ENCODE peak calls at places on chromosomes 1 and 21, in nine cellular contexts. One of them, this sample, is unnamed.

GRCh38 chr21:37079211-37079824 is 6.3 kb downstream of the TTC3 start:
- DNase-seq in NB4: peak; percentile 58
- DNase-seq in spleen: no peak
- DNase-seq in lung: no peak
- DNase-seq in CD4-positive, alpha-beta T cell: no peak
- DNase-seq in choroid plexus epithelial cell: no peak
- DNase-seq in brain microvascular endothelial cell: no peak
- DNase-seq in GM13976: no peak
- DNase-seq in right atrium auricular region: no peak
- DNase-seq in this sample: no peak

GRCh38 chr1:8006037-8006963 is 19.8 kb downstream of the ERRFI1 start:
- DNase-seq in brain microvascular endothelial cell: no peak
- DNase-seq in right atrium auricular region: no peak
- DNase-seq in choroid plexus epithelial cell: peak; percentile 50
- DNase-seq in GM13976: no peak
- DNase-seq in lung: no peak
- DNase-seq in NB4: no peak
- DNase-seq in spleen: no peak
- DNase-seq in CD4-positive, alpha-beta T cell: no peak
- DNase-seq in this sample: no peak

GRCh38 chr1:107477233-107477632 is 336.4 kb downstream of the NTNG1 start:
- DNase-seq in choroid plexus epithelial cell: no peak
- DNase-seq in GM13976: peak; percentile 23
- DNase-seq in lung: no peak
- DNase-seq in spleen: no peak
- DNase-seq in right atrium auricular region: no peak
- DNase-seq in CD4-positive, alpha-beta T cell: no peak
- DNase-seq in NB4: peak; percentile 33
- DNase-seq in brain microvascular endothelial cell: no peak
- DNase-seq in this sample: peak; percentile 27

GRCh38 chr21:27545754-27546349 is 579.0 kb upstream of the ADAMTS5 start:
- DNase-seq in right atrium auricular region: no peak
- DNase-seq in CD4-positive, alpha-beta T cell: no peak
- DNase-seq in brain microvascular endothelial cell: no peak
- DNase-seq in GM13976: no peak
- DNase-seq in choroid plexus epithelial cell: no peak
- DNase-seq in lung: no peak
- DNase-seq in NB4: no peak
- DNase-seq in spleen: no peak
- DNase-seq in this sample: no peak

GRCh38 chr1:110786802-110787327 is 86.1 kb upstream of the CD53 start:
- DNase-seq in brain microvascular endothelial cell: no peak
- DNase-seq in lung: no peak
- DNase-seq in CD4-positive, alpha-beta T cell: no peak
- DNase-seq in NB4: no peak
- DNase-seq in GM13976: no peak
- DNase-seq in spleen: no peak
- DNase-seq in choroid plexus epithelial cell: no peak
- DNase-seq in right atrium auricular region: no peak
- DNase-seq in this sample: no peak

GRCh38 chr1:100708476-100709062 is 11.0 kb upstream of the VCAM1 start:
- DNase-seq in brain microvascular endothelial cell: no peak
- DNase-seq in right atrium auricular region: no peak
- DNase-seq in NB4: no peak
- DNase-seq in GM13976: no peak
- DNase-seq in lung: no peak
- DNase-seq in CD4-positive, alpha-beta T cell: no peak
- DNase-seq in choroid plexus epithelial cell: peak; percentile 54
- DNase-seq in spleen: no peak
- DNase-seq in this sample: no peak

GRCh38 chr1:39902121-39902807 is 547 bp upstream of the MYCL start:
- DNase-seq in right atrium auricular region: no peak
- DNase-seq in CD4-positive, alpha-beta T cell: peak; percentile 46
- DNase-seq in NB4: peak; percentile 53
- DNase-seq in brain microvascular endothelial cell: no peak
- DNase-seq in lung: peak; percentile 84
- DNase-seq in choroid plexus epithelial cell: no peak
- DNase-seq in GM13976: peak; percentile 83
- DNase-seq in spleen: peak; percentile 92
- DNase-seq in this sample: peak; percentile 90

GRCh38 chr1:84253891-84254290 is 47.6 kb upstream of the SAMD13 start:
- DNase-seq in NB4: no peak
- DNase-seq in choroid plexus epithelial cell: peak; percentile 88
- DNase-seq in CD4-positive, alpha-beta T cell: no peak
- DNase-seq in GM13976: no peak
- DNase-seq in spleen: no peak
- DNase-seq in lung: peak; percentile 51
- DNase-seq in right atrium auricular region: no peak
- DNase-seq in brain microvascular endothelial cell: peak; percentile 94
- DNase-seq in this sample: no peak

GRCh38 chr1:156767879-156768608 is 709 bp downstream of the PRCC start:
- DNase-seq in brain microvascular endothelial cell: no peak
- DNase-seq in CD4-positive, alpha-beta T cell: no peak
- DNase-seq in NB4: peak; percentile 61
- DNase-seq in lung: peak; percentile 47
- DNase-seq in spleen: peak; percentile 90
- DNase-seq in choroid plexus epithelial cell: peak; percentile 31
- DNase-seq in right atrium auricular region: no peak
- DNase-seq in GM13976: peak; percentile 43
- DNase-seq in this sample: no peak

GRCh38 chr1:17611991-17612390 is 72.5 kb downstream of the ARHGEF10L start:
- DNase-seq in right atrium auricular region: no peak
- DNase-seq in CD4-positive, alpha-beta T cell: no peak
- DNase-seq in NB4: no peak
- DNase-seq in lung: no peak
- DNase-seq in brain microvascular endothelial cell: no peak
- DNase-seq in spleen: no peak
- DNase-seq in choroid plexus epithelial cell: peak; percentile 40
- DNase-seq in GM13976: no peak
- DNase-seq in this sample: no peak

GRCh38 chr1:56490619-56491018 is 88.7 kb downstream of the PLPP3 start:
- DNase-seq in NB4: no peak
- DNase-seq in lung: no peak
- DNase-seq in choroid plexus epithelial cell: peak; percentile 15
- DNase-seq in right atrium auricular region: no peak
- DNase-seq in GM13976: no peak
- DNase-seq in CD4-positive, alpha-beta T cell: no peak
- DNase-seq in spleen: no peak
- DNase-seq in brain microvascular endothelial cell: no peak
- DNase-seq in this sample: no peak

GRCh38 chr1:67262735-67263134 is 44.9 kb upstream of the IL12RB2 start:
- DNase-seq in NB4: no peak
- DNase-seq in spleen: no peak
- DNase-seq in right atrium auricular region: no peak
- DNase-seq in lung: no peak
- DNase-seq in choroid plexus epithelial cell: no peak
- DNase-seq in brain microvascular endothelial cell: no peak
- DNase-seq in CD4-positive, alpha-beta T cell: no peak
- DNase-seq in GM13976: no peak
- DNase-seq in this sample: no peak

GRCh38 chr1:67256291-67257172 is 51.1 kb upstream of the IL12RB2 start:
- DNase-seq in spleen: no peak
- DNase-seq in GM13976: no peak
- DNase-seq in lung: peak; percentile 51
- DNase-seq in brain microvascular endothelial cell: no peak
- DNase-seq in choroid plexus epithelial cell: peak; percentile 13
- DNase-seq in CD4-positive, alpha-beta T cell: no peak
- DNase-seq in NB4: no peak
- DNase-seq in right atrium auricular region: peak; percentile 60
- DNase-seq in this sample: no peak

GRCh38 chr1:67261646-67262045 is 46.0 kb upstream of the IL12RB2 start:
- DNase-seq in CD4-positive, alpha-beta T cell: no peak
- DNase-seq in spleen: no peak
- DNase-seq in right atrium auricular region: no peak
- DNase-seq in GM13976: no peak
- DNase-seq in lung: no peak
- DNase-seq in brain microvascular endothelial cell: no peak
- DNase-seq in choroid plexus epithelial cell: peak; percentile 16
- DNase-seq in NB4: peak; percentile 1
- DNase-seq in this sample: no peak

GRCh38 chr1:67257173-67257535 is 50.5 kb upstream of the IL12RB2 start:
- DNase-seq in NB4: no peak
- DNase-seq in brain microvascular endothelial cell: no peak
- DNase-seq in choroid plexus epithelial cell: no peak
- DNase-seq in spleen: no peak
- DNase-seq in GM13976: no peak
- DNase-seq in lung: no peak
- DNase-seq in right atrium auricular region: no peak
- DNase-seq in CD4-positive, alpha-beta T cell: no peak
- DNase-seq in this sample: no peak
- TF ChIP-seq CTCF in NB4: no peak
- TF ChIP-seq CTCF in brain microvascular endothelial cell: no peak
- TF ChIP-seq CTCF in choroid plexus epithelial cell: no peak
- TF ChIP-seq CTCF in spleen: no peak
- TF ChIP-seq CTCF in GM13976: no peak
- TF ChIP-seq CTCF in lung: no peak
- TF ChIP-seq CTCF in right atrium auricular region: no peak
- TF ChIP-seq CTCF in CD4-positive, alpha-beta T cell: no peak
- TF ChIP-seq CTCF in this sample: no peak

GRCh38 chr1:96843196-96843595 is 121.6 kb downstream of the PTBP2 start:
- DNase-seq in brain microvascular endothelial cell: peak; percentile 9
- DNase-seq in spleen: no peak
- DNase-seq in choroid plexus epithelial cell: peak; percentile 90
- DNase-seq in lung: no peak
- DNase-seq in GM13976: no peak
- DNase-seq in right atrium auricular region: no peak
- DNase-seq in NB4: peak; percentile 55
- DNase-seq in CD4-positive, alpha-beta T cell: no peak
- DNase-seq in this sample: no peak

GRCh38 chr1:96843601-96844000 is 122.0 kb downstream of the PTBP2 start:
- DNase-seq in choroid plexus epithelial cell: no peak
- DNase-seq in brain microvascular endothelial cell: no peak
- DNase-seq in CD4-positive, alpha-beta T cell: no peak
- DNase-seq in NB4: no peak
- DNase-seq in GM13976: no peak
- DNase-seq in right atrium auricular region: no peak
- DNase-seq in spleen: no peak
- DNase-seq in lung: no peak
- DNase-seq in this sample: no peak

GRCh38 chr1:96840396-96840795 is 118.8 kb downstream of the PTBP2 start:
- DNase-seq in spleen: no peak
- DNase-seq in lung: no peak
- DNase-seq in CD4-positive, alpha-beta T cell: no peak
- DNase-seq in GM13976: no peak
- DNase-seq in NB4: no peak
- DNase-seq in choroid plexus epithelial cell: no peak
- DNase-seq in right atrium auricular region: no peak
- DNase-seq in brain microvascular endothelial cell: no peak
- DNase-seq in this sample: no peak

GRCh38 chr1:96845464-96845863 is 123.9 kb downstream of the PTBP2 start:
- DNase-seq in spleen: peak; percentile 78
- DNase-seq in CD4-positive, alpha-beta T cell: peak; percentile 5
- DNase-seq in brain microvascular endothelial cell: peak; percentile 25
- DNase-seq in choroid plexus epithelial cell: peak; percentile 41
- DNase-seq in lung: no peak
- DNase-seq in right atrium auricular region: no peak
- DNase-seq in NB4: peak; percentile 62
- DNase-seq in GM13976: peak; percentile 50
- DNase-seq in this sample: peak; percentile 49

DNA sequence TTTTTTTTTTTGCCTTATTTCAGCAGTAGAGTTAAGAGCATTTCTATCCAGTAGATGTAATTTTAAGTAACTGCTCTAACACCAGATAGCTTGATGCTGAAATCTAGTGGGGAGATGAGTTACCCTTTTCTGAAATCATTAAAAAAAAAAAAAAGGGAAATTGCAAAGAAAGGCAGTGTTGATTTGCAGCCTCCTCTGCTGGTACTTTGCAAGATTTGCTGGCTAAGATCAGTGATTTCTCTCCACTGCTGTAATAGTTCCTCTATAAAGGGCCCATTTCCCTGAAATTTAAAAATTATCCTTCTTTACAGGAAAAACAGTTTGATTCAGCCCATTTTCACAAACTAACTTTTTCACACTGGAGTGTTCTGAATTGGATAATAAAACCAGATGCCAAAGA is 120.6 kb downstream of the PTBP2 start:
- DNase-seq in GM13976: no peak
- DNase-seq in NB4: peak; percentile 34
- DNase-seq in choroid plexus epithelial cell: peak; percentile 70
- DNase-seq in lung: no peak
- DNase-seq in spleen: no peak
- DNase-seq in brain microvascular endothelial cell: no peak
- DNase-seq in CD4-positive, alpha-beta T cell: no peak
- DNase-seq in right atrium auricular region: no peak
- DNase-seq in this sample: no peak
- TF ChIP-seq CTCF in GM13976: no peak
- TF ChIP-seq CTCF in NB4: peak; percentile 35
- TF ChIP-seq CTCF in choroid plexus epithelial cell: peak; percentile 75
- TF ChIP-seq CTCF in lung: no peak
- TF ChIP-seq CTCF in spleen: no peak
- TF ChIP-seq CTCF in brain microvascular endothelial cell: peak; percentile 63
- TF ChIP-seq CTCF in CD4-positive, alpha-beta T cell: no peak
- TF ChIP-seq CTCF in right atrium auricular region: no peak
- TF ChIP-seq CTCF in this sample: no peak

DNA sequence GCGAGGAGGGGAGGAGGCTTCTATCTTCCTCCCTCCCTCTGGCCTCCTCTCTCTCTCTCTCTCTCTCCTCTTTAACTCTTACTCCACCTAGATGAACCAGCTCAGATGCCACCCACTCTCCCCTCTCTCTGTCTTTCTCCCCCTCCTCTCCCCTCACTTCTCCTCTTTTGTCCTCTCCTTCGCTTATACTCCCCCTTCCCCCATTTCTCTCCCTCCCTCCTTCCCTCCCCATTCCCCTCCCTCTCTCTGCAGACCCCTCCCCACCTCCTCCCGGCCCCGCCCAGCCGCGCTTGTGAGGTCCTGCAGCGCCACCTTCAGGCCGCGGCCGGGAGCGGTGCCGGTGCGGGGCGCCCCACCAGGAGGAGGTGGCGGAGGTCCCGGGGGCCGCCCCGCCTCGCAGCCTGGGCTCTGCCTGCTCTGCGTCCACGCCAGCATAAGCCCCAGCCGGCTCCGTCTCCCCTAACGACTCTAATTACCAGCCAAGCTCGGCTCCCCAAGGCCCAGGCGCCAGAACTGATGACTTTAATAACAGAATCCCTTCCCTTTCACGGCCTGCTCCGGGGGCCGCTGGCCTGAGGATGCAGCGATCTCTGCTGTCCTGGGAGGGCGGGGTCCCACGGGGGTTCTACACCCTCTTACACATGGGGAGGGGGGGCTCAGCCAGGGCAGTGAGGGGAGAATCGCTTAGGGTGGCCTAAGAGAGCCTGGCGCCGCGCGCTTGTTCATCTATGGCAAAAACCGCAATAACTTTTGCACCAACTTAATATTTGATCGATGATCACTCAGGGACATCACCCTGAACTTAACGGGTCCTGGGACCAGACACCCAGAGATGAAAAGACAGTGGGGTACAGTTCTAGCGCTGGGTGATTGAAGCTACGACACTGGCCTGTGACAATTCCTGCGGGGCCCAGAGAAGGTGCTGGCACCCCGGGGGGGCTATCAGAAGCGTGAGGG is 637.3 kb downstream of the MATN1 start:
- DNase-seq in right atrium auricular region: no peak
- DNase-seq in choroid plexus epithelial cell: peak; percentile 36
- DNase-seq in GM13976: peak; percentile 75
- DNase-seq in CD4-positive, alpha-beta T cell: no peak
- DNase-seq in brain microvascular endothelial cell: peak; percentile 26
- DNase-seq in NB4: peak; percentile 48
- DNase-seq in lung: no peak
- DNase-seq in spleen: no peak
- DNase-seq in this sample: peak; percentile 55
- TF ChIP-seq CTCF in right atrium auricular region: peak; percentile 89
- TF ChIP-seq CTCF in choroid plexus epithelial cell: peak; percentile 46
- TF ChIP-seq CTCF in GM13976: peak; percentile 42
- TF ChIP-seq CTCF in CD4-positive, alpha-beta T cell: no peak
- TF ChIP-seq CTCF in brain microvascular endothelial cell: peak; percentile 59
- TF ChIP-seq CTCF in NB4: peak; percentile 27
- TF ChIP-seq CTCF in lung: no peak
- TF ChIP-seq CTCF in spleen: peak; percentile 64
- TF ChIP-seq CTCF in this sample: peak; percentile 42

GRCh38 chr1:160243767-160244166 is 18.6 kb downstream of the DCAF8 start:
- DNase-seq in choroid plexus epithelial cell: no peak
- DNase-seq in right atrium auricular region: no peak
- DNase-seq in lung: no peak
- DNase-seq in brain microvascular endothelial cell: no peak
- DNase-seq in spleen: no peak
- DNase-seq in NB4: no peak
- DNase-seq in CD4-positive, alpha-beta T cell: no peak
- DNase-seq in GM13976: no peak
- DNase-seq in this sample: no peak
- TF ChIP-seq CTCF in choroid plexus epithelial cell: no peak
- TF ChIP-seq CTCF in right atrium auricular region: no peak
- TF ChIP-seq CTCF in lung: no peak
- TF ChIP-seq CTCF in brain microvascular endothelial cell: no peak
- TF ChIP-seq CTCF in spleen: no peak
- TF ChIP-seq CTCF in NB4: no peak
- TF ChIP-seq CTCF in CD4-positive, alpha-beta T cell: no peak
- TF ChIP-seq CTCF in GM13976: no peak
- TF ChIP-seq CTCF in this sample: no peak

This sample was measured in GM20000.